ENCODE peak calls at places on chromosome 15, in eight cellular contexts. One of them, this sample, is unnamed.

GRCh38 chr15:69699096-69699495 is 246.5 kb downstream of the RPLP1 start:
- DNase-seq in HFFc6: no peak
- DNase-seq in left ventricle myocardium inferior: no peak
- DNase-seq in AG04450: no peak
- DNase-seq in lung: no peak
- DNase-seq in PC-3: no peak
- DNase-seq in GM13976: no peak
- DNase-seq in HFF-Myc: no peak
- DNase-seq in this sample: no peak

GRCh38 chr15:80487884-80488283 is 83.7 kb downstream of the ARNT2 start:
- DNase-seq in HFFc6: no peak
- DNase-seq in left ventricle myocardium inferior: no peak
- DNase-seq in AG04450: no peak
- DNase-seq in lung: no peak
- DNase-seq in PC-3: no peak
- DNase-seq in GM13976: no peak
- DNase-seq in HFF-Myc: no peak
- DNase-seq in this sample: no peak

GRCh38 chr15:56813995-56814394 is 80.7 kb upstream of the ZNF280D start:
- DNase-seq in HFFc6: no peak
- DNase-seq in left ventricle myocardium inferior: no peak
- DNase-seq in AG04450: no peak
- DNase-seq in lung: no peak
- DNase-seq in PC-3: no peak
- DNase-seq in GM13976: no peak
- DNase-seq in HFF-Myc: no peak
- DNase-seq in this sample: no peak

GRCh38 chr15:45199136-45199810 is 11.5 kb upstream of the SHF start:
- DNase-seq in HFFc6: no peak
- DNase-seq in left ventricle myocardium inferior: no peak
- DNase-seq in AG04450: no peak
- DNase-seq in lung: no peak
- DNase-seq in PC-3: peak
- DNase-seq in GM13976: no peak
- DNase-seq in HFF-Myc: no peak
- DNase-seq in this sample: no peak

GRCh38 chr15:65327651-65328393 is 23.3 kb downstream of the RNU5B-1 start:
- DNase-seq in HFFc6: no peak
- DNase-seq in left ventricle myocardium inferior: no peak
- DNase-seq in AG04450: no peak
- DNase-seq in lung: no peak
- DNase-seq in PC-3: no peak
- DNase-seq in GM13976: peak
- DNase-seq in HFF-Myc: no peak
- DNase-seq in this sample: no peak

GRCh38 chr15:47383801-47384200 is 333.5 kb upstream of the SEMA6D start:
- DNase-seq in HFFc6: no peak
- DNase-seq in left ventricle myocardium inferior: no peak
- DNase-seq in AG04450: no peak
- DNase-seq in lung: no peak
- DNase-seq in PC-3: no peak
- DNase-seq in GM13976: no peak
- DNase-seq in HFF-Myc: no peak
- DNase-seq in this sample: no peak

GRCh38 chr15:88908697-88909621 is 4.2 kb downstream of the MFGE8 start:
- DNase-seq in HFFc6: no peak
- DNase-seq in left ventricle myocardium inferior: no peak
- DNase-seq in AG04450: no peak
- DNase-seq in lung: no peak
- DNase-seq in PC-3: no peak
- DNase-seq in GM13976: peak
- DNase-seq in HFF-Myc: no peak
- DNase-seq in this sample: no peak

GRCh38 chr15:58139631-58140522 is 1.7 kb downstream of the AQP9 start:
- DNase-seq in HFFc6: peak
- DNase-seq in left ventricle myocardium inferior: no peak
- DNase-seq in AG04450: no peak
- DNase-seq in lung: no peak
- DNase-seq in PC-3: no peak
- DNase-seq in GM13976: no peak
- DNase-seq in HFF-Myc: no peak
- DNase-seq in this sample: no peak

GRCh38 chr15:36644156-36644896 is 64.9 kb downstream of the CDIN1 start:
- DNase-seq in HFFc6: no peak
- DNase-seq in left ventricle myocardium inferior: no peak
- DNase-seq in AG04450: no peak
- DNase-seq in lung: no peak
- DNase-seq in PC-3: no peak
- DNase-seq in GM13976: no peak
- DNase-seq in HFF-Myc: no peak
- DNase-seq in this sample: no peak

GRCh38 chr15:98876461-98877369 is 130.9 kb downstream of the PGPEP1L start:
- DNase-seq in HFFc6: peak
- DNase-seq in left ventricle myocardium inferior: no peak
- DNase-seq in AG04450: no peak
- DNase-seq in lung: no peak
- DNase-seq in PC-3: no peak
- DNase-seq in GM13976: no peak
- DNase-seq in HFF-Myc: no peak
- DNase-seq in this sample: no peak

GRCh38 chr15:41281236-41281635 is 50.2 kb downstream of the CHP1 start:
- DNase-seq in HFFc6: peak
- DNase-seq in left ventricle myocardium inferior: no peak
- DNase-seq in AG04450: peak
- DNase-seq in lung: no peak
- DNase-seq in PC-3: peak
- DNase-seq in GM13976: no peak
- DNase-seq in HFF-Myc: peak
- DNase-seq in this sample: peak

GRCh38 chr15:32096867-32097266 is 66.6 kb downstream of the CHRNA7 start:
- DNase-seq in HFFc6: no peak
- DNase-seq in left ventricle myocardium inferior: no peak
- DNase-seq in AG04450: no peak
- DNase-seq in lung: no peak
- DNase-seq in PC-3: no peak
- DNase-seq in GM13976: no peak
- DNase-seq in HFF-Myc: no peak
- DNase-seq in this sample: no peak

GRCh38 chr15:49082960-49083359 is 36.7 kb upstream of the SECISBP2L start:
- DNase-seq in HFFc6: peak
- DNase-seq in left ventricle myocardium inferior: no peak
- DNase-seq in AG04450: peak
- DNase-seq in lung: no peak
- DNase-seq in PC-3: no peak
- DNase-seq in GM13976: no peak
- DNase-seq in HFF-Myc: peak
- DNase-seq in this sample: peak

GRCh38 chr15:58065445-58066041 is at the start of gene ALDH1A2:
- DNase-seq in HFFc6: no peak
- DNase-seq in left ventricle myocardium inferior: peak
- DNase-seq in AG04450: no peak
- DNase-seq in lung: no peak
- DNase-seq in PC-3: no peak
- DNase-seq in GM13976: peak
- DNase-seq in HFF-Myc: no peak
- DNase-seq in this sample: no peak

GRCh38 chr15:51121118-51121517 is 26.4 kb upstream of the TNFAIP8L3 start:
- DNase-seq in HFFc6: peak
- DNase-seq in left ventricle myocardium inferior: no peak
- DNase-seq in AG04450: peak
- DNase-seq in lung: peak
- DNase-seq in PC-3: peak
- DNase-seq in GM13976: no peak
- DNase-seq in HFF-Myc: peak
- DNase-seq in this sample: peak

GRCh38 chr15:95557226-95558046 is 773.1 kb upstream of the NR2F2 start:
- DNase-seq in HFFc6: peak
- DNase-seq in left ventricle myocardium inferior: no peak
- DNase-seq in AG04450: peak
- DNase-seq in lung: no peak
- DNase-seq in PC-3: peak
- DNase-seq in GM13976: no peak
- DNase-seq in HFF-Myc: peak
- DNase-seq in this sample: peak

GRCh38 chr15:101489633-101490407 is at the start of gene PCSK6:
- DNase-seq in HFFc6: no peak
- DNase-seq in left ventricle myocardium inferior: peak
- DNase-seq in AG04450: no peak
- DNase-seq in lung: no peak
- DNase-seq in PC-3: no peak
- DNase-seq in GM13976: peak
- DNase-seq in HFF-Myc: no peak
- DNase-seq in this sample: no peak

GRCh38 chr15:31236184-31237041 is 90.2 kb upstream of the KLF13 start:
- DNase-seq in HFFc6: peak
- DNase-seq in left ventricle myocardium inferior: peak
- DNase-seq in AG04450: peak
- DNase-seq in lung: peak
- DNase-seq in PC-3: peak
- DNase-seq in GM13976: peak
- DNase-seq in HFF-Myc: peak
- DNase-seq in this sample: peak

GRCh38 chr15:71224024-71224423 is 108.8 kb downstream of the THSD4 start:
- DNase-seq in HFFc6: no peak
- DNase-seq in left ventricle myocardium inferior: no peak
- DNase-seq in AG04450: no peak
- DNase-seq in lung: no peak
- DNase-seq in PC-3: no peak
- DNase-seq in GM13976: no peak
- DNase-seq in HFF-Myc: no peak
- DNase-seq in this sample: no peak

GRCh38 chr15:39565851-39566250 is 15.0 kb upstream of the THBS1 start:
- DNase-seq in HFFc6: no peak
- DNase-seq in left ventricle myocardium inferior: no peak
- DNase-seq in AG04450: no peak
- DNase-seq in lung: no peak
- DNase-seq in PC-3: no peak
- DNase-seq in GM13976: no peak
- DNase-seq in HFF-Myc: no peak
- DNase-seq in this sample: no peak

GRCh38 chr15:68650901-68651709 is 72.3 kb downstream of the CORO2B start:
- DNase-seq in HFFc6: no peak
- DNase-seq in left ventricle myocardium inferior: no peak
- DNase-seq in AG04450: no peak
- DNase-seq in lung: no peak
- DNase-seq in PC-3: peak
- DNase-seq in GM13976: peak
- DNase-seq in HFF-Myc: no peak
- DNase-seq in this sample: no peak
- TF ChIP-seq CTCF in HFFc6: peak
- TF ChIP-seq CTCF in left ventricle myocardium inferior: peak
- TF ChIP-seq CTCF in AG04450: peak
- TF ChIP-seq CTCF in lung: peak
- TF ChIP-seq CTCF in PC-3: peak
- TF ChIP-seq CTCF in GM13976: peak
- TF ChIP-seq CTCF in HFF-Myc: peak
- TF ChIP-seq CTCF in this sample: peak

GRCh38 chr15:60390931-60391501 is 6.8 kb downstream of the ANXA2 start:
- DNase-seq in HFFc6: peak
- DNase-seq in left ventricle myocardium inferior: no peak
- DNase-seq in AG04450: no peak
- DNase-seq in lung: peak
- DNase-seq in PC-3: peak
- DNase-seq in GM13976: no peak
- DNase-seq in HFF-Myc: no peak
- DNase-seq in this sample: peak
- TF ChIP-seq CTCF in HFFc6: peak
- TF ChIP-seq CTCF in left ventricle myocardium inferior: no peak
- TF ChIP-seq CTCF in AG04450: peak
- TF ChIP-seq CTCF in lung: no peak
- TF ChIP-seq CTCF in PC-3: no peak
- TF ChIP-seq CTCF in GM13976: no peak
- TF ChIP-seq CTCF in HFF-Myc: no peak
- TF ChIP-seq CTCF in this sample: peak

GRCh38 chr15:33766329-33766728 is 202.0 kb upstream of the CHRM5 start:
- DNase-seq in HFFc6: no peak
- DNase-seq in left ventricle myocardium inferior: no peak
- DNase-seq in AG04450: no peak
- DNase-seq in lung: no peak
- DNase-seq in PC-3: peak
- DNase-seq in GM13976: no peak
- DNase-seq in HFF-Myc: no peak
- DNase-seq in this sample: no peak
- TF ChIP-seq CTCF in HFFc6: no peak
- TF ChIP-seq CTCF in left ventricle myocardium inferior: no peak
- TF ChIP-seq CTCF in AG04450: peak
- TF ChIP-seq CTCF in lung: no peak
- TF ChIP-seq CTCF in PC-3: peak
- TF ChIP-seq CTCF in GM13976: no peak
- TF ChIP-seq CTCF in HFF-Myc: no peak
- TF ChIP-seq CTCF in this sample: no peak

GRCh38 chr15:25345943-25346342 is 92.9 kb downstream of the UBE3A start:
- DNase-seq in HFFc6: no peak
- DNase-seq in left ventricle myocardium inferior: peak
- DNase-seq in AG04450: no peak
- DNase-seq in lung: no peak
- DNase-seq in PC-3: no peak
- DNase-seq in GM13976: no peak
- DNase-seq in HFF-Myc: no peak
- DNase-seq in this sample: no peak
- TF ChIP-seq CTCF in HFFc6: peak
- TF ChIP-seq CTCF in left ventricle myocardium inferior: peak
- TF ChIP-seq CTCF in AG04450: peak
- TF ChIP-seq CTCF in lung: no peak
- TF ChIP-seq CTCF in PC-3: peak
- TF ChIP-seq CTCF in GM13976: no peak
- TF ChIP-seq CTCF in HFF-Myc: peak
- TF ChIP-seq CTCF in this sample: peak

GRCh38 chr15:25987638-25988037 is 124.5 kb upstream of the ATP10A start:
- DNase-seq in HFFc6: no peak
- DNase-seq in left ventricle myocardium inferior: no peak
- DNase-seq in AG04450: no peak
- DNase-seq in lung: no peak
- DNase-seq in PC-3: no peak
- DNase-seq in GM13976: no peak
- DNase-seq in HFF-Myc: no peak
- DNase-seq in this sample: no peak

GRCh38 chr15:25990245-25990644 is 127.1 kb upstream of the ATP10A start:
- DNase-seq in HFFc6: no peak
- DNase-seq in left ventricle myocardium inferior: no peak
- DNase-seq in AG04450: no peak
- DNase-seq in lung: no peak
- DNase-seq in PC-3: no peak
- DNase-seq in GM13976: no peak
- DNase-seq in HFF-Myc: no peak
- DNase-seq in this sample: no peak

GRCh38 chr15:25985179-25985578 is 122.1 kb upstream of the ATP10A start:
- DNase-seq in HFFc6: no peak
- DNase-seq in left ventricle myocardium inferior: no peak
- DNase-seq in AG04450: no peak
- DNase-seq in lung: no peak
- DNase-seq in PC-3: no peak
- DNase-seq in GM13976: no peak
- DNase-seq in HFF-Myc: no peak
- DNase-seq in this sample: no peak

DNA sequence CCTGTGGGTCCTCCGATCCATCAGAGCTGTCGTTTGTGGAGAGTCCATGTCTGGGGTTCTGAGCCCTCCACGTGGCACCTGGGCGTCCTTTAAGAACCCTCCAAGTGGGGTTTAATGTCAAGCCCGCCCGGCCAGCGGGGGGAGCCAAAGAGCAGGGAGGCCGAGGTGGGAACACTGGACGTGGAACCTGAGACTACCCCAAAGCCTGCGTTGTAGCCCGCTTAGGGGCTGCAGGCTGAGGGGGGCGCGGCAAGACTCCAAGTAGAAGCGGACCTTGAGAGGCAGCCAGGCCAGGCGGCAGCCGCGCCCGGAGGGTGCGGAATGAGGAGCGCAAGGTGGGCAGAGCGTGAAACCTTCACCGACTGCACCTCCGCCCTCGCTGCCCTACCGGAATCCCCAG is 126.2 kb upstream of the ATP10A start:
- DNase-seq in HFFc6: no peak
- DNase-seq in left ventricle myocardium inferior: no peak
- DNase-seq in AG04450: no peak
- DNase-seq in lung: no peak
- DNase-seq in PC-3: no peak
- DNase-seq in GM13976: no peak
- DNase-seq in HFF-Myc: no peak
- DNase-seq in this sample: no peak
- TF ChIP-seq CTCF in HFFc6: peak
- TF ChIP-seq CTCF in left ventricle myocardium inferior: no peak
- TF ChIP-seq CTCF in AG04450: no peak
- TF ChIP-seq CTCF in lung: no peak
- TF ChIP-seq CTCF in PC-3: no peak
- TF ChIP-seq CTCF in GM13976: no peak
- TF ChIP-seq CTCF in HFF-Myc: peak
- TF ChIP-seq CTCF in this sample: no peak